ENCODE peak calls at places on chromosome 20, in nine cellular contexts. U, I, X, D, H, E, O, G and A are unnamed samples. For H3K4me1, the result is how much of the 10 kb centered on the place peaks cover.

GRCh38 chr20:35654415-35654814 is 10.3 kb downstream of the CPNE1 start:
- DNase-seq in U (no peak), I (no peak), X (no peak), D (no peak), H (no peak), E (no peak), O (no peak), G (no peak), A (no peak)

GRCh38 chr20:32357869-32358631 is at the start of gene ASXL1:
- DNase-seq in U (peak), I (peak), X (peak), D (peak), H (peak), E (peak), O (peak), G (peak), A (peak)

GRCh38 chr20:5969348-5969935 is 19.0 kb downstream of the MCM8 start:
- DNase-seq in U (no peak), I (no peak), X (no peak), D (no peak), H (no peak), E (no peak), O (no peak), G (no peak), A (no peak)

GRCh38 chr20:6108330-6108729 is 14.5 kb downstream of the FERMT1 start:
- DNase-seq in U (no peak), I (no peak), X (no peak), D (no peak), H (no peak), E (no peak), O (no peak), G (no peak), A (no peak)

GRCh38 chr20:4563534-4563933 is 158.2 kb upstream of the PRND start:
- DNase-seq in U (peak), I (peak), X (no peak), D (peak), H (peak), E (peak), O (no peak), G (no peak), A (no peak)

GRCh38 chr20:46545077-46545826 is 5.2 kb downstream of the OCSTAMP start:
- DNase-seq in U (peak), I (peak), X (no peak), D (no peak), H (no peak), E (no peak), O (no peak), G (no peak), A (peak)

GRCh38 chr20:62740286-62741141 is 31.9 kb downstream of the NTSR1 start:
- DNase-seq in U (peak), I (peak), X (peak), D (no peak), H (peak), E (peak), O (no peak), G (peak), A (peak)

GRCh38 chr20:13261460-13262301 is 40.6 kb downstream of the ISM1 start:
- DNase-seq in U (peak), I (peak), X (peak), D (no peak), H (peak), E (peak), O (no peak), G (peak), A (peak)

GRCh38 chr20:45946149-45946970 is 11.9 kb downstream of the PCIF1 start:
- DNase-seq in U (no peak), I (no peak), X (peak), D (peak), H (peak), E (no peak), O (no peak), G (no peak), A (no peak)

GRCh38 chr20:19074828-19075516 is 137.5 kb upstream of the SLC24A3 start:
- DNase-seq in U (peak), I (no peak), X (no peak), D (peak), H (no peak), E (no peak), O (no peak), G (peak), A (peak)

GRCh38 chr20:49567421-49568256 is at the start of gene PTGIS:
- DNase-seq in U (no peak), I (no peak), X (no peak), D (no peak), H (no peak), E (no peak), O (no peak), G (no peak), A (peak)

GRCh38 chr20:1664911-1665310 is 7.3 kb upstream of the SIRPG start:
- DNase-seq in U (peak), I (no peak), X (no peak), D (peak), H (no peak), E (no peak), O (no peak), G (no peak), A (peak)

GRCh38 chr20:53944796-53945195 is 125.6 kb downstream of the BCAS1 start:
- DNase-seq in U (no peak), I (no peak), X (no peak), D (peak), H (no peak), E (no peak), O (no peak), G (no peak), A (no peak)

GRCh38 chr20:58045156-58045555 is 183.3 kb downstream of the ANKRD60 start:
- DNase-seq in U (no peak), I (no peak), X (no peak), D (peak), H (no peak), E (no peak), O (no peak), G (no peak), A (no peak)

GRCh38 chr20:37734228-37734980 is 40.6 kb downstream of the CTNNBL1 start:
- DNase-seq in U (no peak), I (peak), X (no peak), D (no peak), H (no peak), E (no peak), O (no peak), G (no peak), A (no peak)

GRCh38 chr20:13863244-13863643 is 78.4 kb downstream of the NDUFAF5 start:
- DNase-seq in U (no peak), I (no peak), X (no peak), D (no peak), H (no peak), E (no peak), O (no peak), G (no peak), A (no peak)

GRCh38 chr20:4009305-4009704 is 6.1 kb downstream of the RNF24 start:
- DNase-seq in U (no peak), I (no peak), X (no peak), D (no peak), H (no peak), E (no peak), O (no peak), G (no peak), A (no peak)

GRCh38 chr20:23167436-23167835 is 81.3 kb upstream of the CD93 start:
- DNase-seq in U (no peak), I (peak), X (no peak), D (no peak), H (no peak), E (no peak), O (no peak), G (no peak), A (no peak)

GRCh38 chr20:57317316-57317788 is 12.3 kb upstream of the SPO11 start:
- DNase-seq in U (no peak), I (no peak), X (no peak), D (peak), H (no peak), E (no peak), O (no peak), G (no peak), A (no peak)

GRCh38 chr20:23120261-23120660 is 34.1 kb upstream of the CD93 start:
- DNase-seq in U (no peak), I (no peak), X (no peak), D (no peak), H (no peak), E (no peak), O (no peak), G (no peak), A (peak)

GRCh38 chr20:5634894-5635293 is 115.3 kb upstream of the SHLD1 start:
- DNase-seq in U (no peak), I (no peak), X (no peak), D (no peak), H (no peak), E (no peak), O (no peak), G (no peak), A (no peak)

GRCh38 chr20:19440660-19441527 is 228.5 kb downstream of the SLC24A3 start:
- DNase-seq in U (no peak), I (no peak), X (no peak), D (no peak), H (no peak), E (no peak), O (no peak), G (no peak), A (no peak)

GRCh38 chr20:31548823-31549512 is 34.7 kb downstream of the HM13 start:
- DNase-seq in U (no peak), I (no peak), X (no peak), D (no peak), H (no peak), E (no peak), O (no peak), G (no peak), A (no peak)

GRCh38 chr20:49581482-49581881 is 13.5 kb upstream of the PTGIS start:
- DNase-seq in U (no peak), I (no peak), X (no peak), D (no peak), H (no peak), E (no peak), O (no peak), G (no peak), A (no peak)

GRCh38 chr20:60789399-60789798 is 462.7 kb upstream of the CDH4 start:
- DNase-seq in U (no peak), I (no peak), X (no peak), D (no peak), H (no peak), E (no peak), O (no peak), G (no peak), A (no peak)

GRCh38 chr20:6157345-6157744 is 34.5 kb upstream of the FERMT1 start:
- DNase-seq in U (no peak), I (peak), X (no peak), D (no peak), H (no peak), E (peak), O (no peak), G (no peak), A (no peak)

GRCh38 chr20:41174373-41174772 is 37.0 kb downstream of the PLCG1 start:
- DNase-seq in U (no peak), I (no peak), X (peak), D (no peak), H (no peak), E (no peak), O (no peak), G (no peak), A (no peak)

GRCh38 chr20:46774943-46775560 is 65.6 kb downstream of the SLC2A10 start:
- DNase-seq in U (no peak), I (no peak), X (no peak), D (no peak), H (no peak), E (no peak), O (no peak), G (no peak), A (no peak)

GRCh38 chr20:46709459-46710148 is at the start of gene SLC2A10:
- DNase-seq in U (no peak), I (peak), X (peak), D (no peak), H (peak), E (no peak), O (no peak), G (peak), A (peak)

GRCh38 chr20:19231359-19232035 is 19.1 kb downstream of the SLC24A3 start:
- DNase-seq in U (no peak), I (no peak), X (no peak), D (no peak), H (no peak), E (no peak), O (no peak), G (no peak), A (no peak)

GRCh38 chr20:22371843-22372242 is 212.5 kb downstream of the FOXA2 start:
- DNase-seq in U (no peak), I (no peak), X (no peak), D (no peak), H (no peak), E (no peak), O (no peak), G (no peak), A (no peak)

GRCh38 chr20:37200926-37201826 is 21.8 kb upstream of the MROH8 start:
- DNase-seq in U (no peak), I (no peak), X (no peak), D (no peak), H (no peak), E (no peak), O (no peak), G (no peak), A (no peak)

GRCh38 chr20:50379049-50379990 is 130.9 kb upstream of the PTPN1 start:
- DNase-seq in U (no peak), I (peak), X (peak), D (peak), H (no peak), E (no peak), O (peak), G (peak), A (peak)

GRCh38 chr20:33914871-33915270 is 78.8 kb upstream of the RALY start:
- DNase-seq in U (peak), I (peak), X (no peak), D (no peak), H (peak), E (peak), O (no peak), G (no peak), A (no peak)

GRCh38 chr20:22579119-22579427 is 5.3 kb downstream of the FOXA2 start:
- DNase-seq in U (no peak), I (no peak), X (no peak), D (no peak), H (no peak), E (no peak), O (no peak), G (no peak), A (no peak)

GRCh38 chr20:43665466-43666176 is 1.3 kb upstream of the MYBL2 start:
- DNase-seq in U (no peak), I (no peak), X (no peak), D (no peak), H (peak), E (no peak), O (no peak), G (no peak), A (no peak)

GRCh38 chr20:43669332-43669731 is 2.4 kb downstream of the MYBL2 start:
- DNase-seq in U (no peak), I (peak), X (no peak), D (no peak), H (peak), E (peak), O (no peak), G (no peak), A (no peak)

GRCh38 chr20:43667341-43668132 is 623 bp downstream of the MYBL2 start:
- DNase-seq in U (peak), I (no peak), X (no peak), D (no peak), H (peak), E (peak), O (no peak), G (no peak), A (no peak)

GRCh38 chr20:43666376-43667328 is at the start of gene MYBL2:
- DNase-seq in U (peak), I (peak), X (peak), D (no peak), H (peak), E (peak), O (no peak), G (peak), A (peak)

DNA sequence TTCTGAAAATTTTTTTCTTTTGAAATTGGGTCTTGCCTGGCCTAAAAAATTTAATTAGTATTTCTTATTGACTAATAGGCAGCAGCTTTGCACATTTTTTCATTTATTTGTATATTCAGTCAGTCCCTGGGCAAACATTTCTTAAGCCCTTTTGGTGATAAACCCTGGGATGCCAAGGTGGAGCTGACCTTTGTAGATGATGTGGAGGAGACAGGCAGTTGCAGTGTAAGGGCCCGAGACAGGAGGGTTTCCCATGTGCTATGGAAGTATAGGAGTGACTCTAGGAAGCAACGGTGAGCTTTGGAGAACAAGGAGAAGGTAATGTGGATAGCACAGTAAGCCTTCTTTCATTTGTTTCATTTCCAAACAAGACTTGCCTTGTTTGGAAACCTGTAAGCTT is 3.5 kb downstream of the MYBL2 start:
- DNase-seq in U (no peak), I (no peak), X (no peak), D (no peak), H (no peak), E (no peak), O (no peak), G (no peak), A (no peak)
- H3K4me3 ChIP-seq in U (no peak), I (no peak), X (no peak), D (no peak), H (no peak), E (no peak), O (no peak), G (no peak), A (no peak)

GRCh38 chr20:12072221-12072944 is 154.7 kb downstream of the BTBD3 start:
- DNase-seq in U (no peak), I (no peak), X (no peak), D (peak), H (no peak), E (no peak), O (no peak), G (peak), A (no peak)

GRCh38 chr20:12083269-12083668 is 165.6 kb downstream of the BTBD3 start:
- DNase-seq in U (no peak), I (no peak), X (no peak), D (no peak), H (no peak), E (no peak), O (no peak), G (no peak), A (no peak)

GRCh38 chr20:12079490-12079889 is 161.8 kb downstream of the BTBD3 start:
- DNase-seq in U (no peak), I (no peak), X (no peak), D (no peak), H (no peak), E (no peak), O (no peak), G (no peak), A (no peak)

GRCh38 chr20:12072945-12073245 is 155.2 kb downstream of the BTBD3 start:
- DNase-seq in U (no peak), I (peak), X (no peak), D (no peak), H (no peak), E (no peak), O (no peak), G (no peak), A (no peak)

GRCh38 chr20:12077835-12078374 is 160.2 kb downstream of the BTBD3 start:
- DNase-seq in U (no peak), I (no peak), X (no peak), D (no peak), H (no peak), E (no peak), O (no peak), G (no peak), A (no peak)
- H3K27ac ChIP-seq in U (no peak), I (no peak), X (no peak), D (no peak), H (no peak), E (no peak), O (no peak), G (no peak), A (no peak)

DNA sequence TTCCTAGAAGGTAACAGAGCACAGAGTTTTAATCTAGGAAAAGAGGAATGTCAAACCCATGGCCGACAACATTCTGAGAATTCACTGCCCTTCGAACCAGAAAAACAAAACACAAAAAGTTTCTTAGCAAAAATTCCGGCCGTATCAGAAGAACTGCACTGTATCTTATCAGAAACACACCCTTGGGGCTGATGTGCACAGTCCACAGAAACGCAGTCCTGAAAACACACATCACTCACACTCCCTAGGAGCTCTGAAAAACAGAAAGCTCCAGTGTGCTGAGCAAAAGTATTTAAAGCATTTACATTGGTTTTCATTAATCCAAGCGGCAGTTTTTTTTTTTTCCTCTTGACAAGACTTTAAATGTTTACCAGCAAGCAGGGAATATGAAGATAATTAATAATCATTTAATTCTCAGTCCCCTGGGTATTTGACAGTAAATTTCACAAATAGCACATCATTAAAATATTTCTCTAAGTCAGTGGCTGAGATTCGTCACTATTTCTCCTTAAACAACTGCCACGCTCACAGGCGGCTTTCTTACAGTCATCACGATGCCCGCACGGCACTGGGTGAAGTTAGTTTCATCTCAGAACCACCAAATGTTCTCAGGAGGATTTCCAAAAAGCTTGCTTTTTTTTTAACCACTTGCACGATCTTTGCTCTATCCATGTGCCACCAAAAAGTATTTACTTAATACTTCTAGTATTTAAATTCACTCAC is 13.3 kb downstream of the NFATC2 start:
- DNase-seq in U (peak), I (peak), X (no peak), D (no peak), H (no peak), E (no peak), O (no peak), G (no peak), A (no peak)
- H3K4me1 ChIP-seq in U (half or more), I (under half), X (under half), D (half or more), H (under half), E (under half), O (under half), G (half or more), A (under half)

DNA sequence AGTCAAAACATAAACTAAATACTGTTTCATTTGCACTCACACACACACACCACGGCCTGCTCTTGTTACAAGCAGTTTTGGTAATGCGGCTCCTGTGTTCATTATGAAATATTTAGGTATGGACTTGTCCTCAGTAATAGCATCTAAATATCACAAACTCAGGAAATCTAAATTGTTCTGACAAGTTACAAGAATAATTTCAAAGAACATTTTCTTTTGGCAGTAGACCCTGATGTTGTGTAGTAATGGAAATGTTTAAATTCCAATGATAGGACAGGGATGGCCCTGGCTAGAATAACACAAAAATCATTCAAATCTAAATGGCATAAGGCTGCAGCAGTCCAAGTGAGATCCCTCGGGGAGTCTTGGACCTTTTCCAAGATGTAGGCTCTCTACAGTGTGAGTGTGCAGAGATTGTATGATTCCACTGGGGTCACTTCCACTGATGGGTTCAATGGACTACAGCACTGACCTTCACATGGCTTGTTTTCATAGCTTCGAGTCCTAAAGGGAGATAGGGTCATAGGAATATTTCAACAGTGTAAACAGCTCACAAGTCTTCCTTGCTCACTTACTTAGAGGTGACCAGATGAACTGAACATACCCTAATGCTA is 210.6 kb upstream of the PLCB4 start:
- DNase-seq in U (no peak), I (peak), X (no peak), D (no peak), H (no peak), E (no peak), O (no peak), G (no peak), A (no peak)
- H3K4me3 ChIP-seq in U (no peak), I (no peak), X (no peak), D (no peak), H (no peak), E (no peak), O (no peak), G (no peak), A (no peak)